ENCODE peak calls at places on chromosome 9, in eight cellular contexts. E, W, S, B, D, G, V and A are unnamed samples.
A peak's percentile ranks its signal among the peaks of the same experiment; 100 is the strongest.

GRCh38 chr9:124820606-124821246 is 32.5 kb upstream of the WDR38 start:
- DNase-seq in E (no peak), W (no peak), S (no peak), B (no peak), D (no peak), G (no peak), V (no peak), A (no peak)

GRCh38 chr9:133127340-133127981 is 6.4 kb upstream of the RALGDS start:
- DNase-seq in E (peak; percentile 80), W (no peak), S (peak; percentile 88), B (no peak), D (peak; percentile 69), G (no peak), V (no peak), A (no peak)

GRCh38 chr9:78574354-78575036 is 277.6 kb downstream of the PSAT1 start:
- DNase-seq in E (no peak), W (no peak), S (no peak), B (no peak), D (no peak), G (no peak), V (no peak), A (no peak)

GRCh38 chr9:95874989-95875304 is 544 bp upstream of the ERCC6L2 start:
- DNase-seq in E (peak; percentile 48), W (peak; percentile 45), S (peak; percentile 80), B (no peak), D (peak; percentile 37), G (peak; percentile 61), V (no peak), A (no peak)

GRCh38 chr9:133167096-133167695 is 3.5 kb upstream of the GBGT1 start:
- DNase-seq in E (no peak), W (no peak), S (peak; percentile 7), B (no peak), D (peak; percentile 8), G (no peak), V (no peak), A (no peak)

GRCh38 chr9:70959366-70959765 is 162.1 kb downstream of the TRPM3 start:
- DNase-seq in E (no peak), W (no peak), S (no peak), B (no peak), D (no peak), G (no peak), V (no peak), A (no peak)

GRCh38 chr9:128627127-128627715 is 29.4 kb downstream of the DYNC2I2 start:
- DNase-seq in E (no peak), W (no peak), S (no peak), B (no peak), D (no peak), G (no peak), V (no peak), A (no peak)

GRCh38 chr9:99489043-99489378 is 266.9 kb downstream of the SEC61B start:
- DNase-seq in E (no peak), W (no peak), S (no peak), B (peak; percentile 36), D (no peak), G (no peak), V (peak; percentile 83), A (no peak)

GRCh38 chr9:36924071-36924470 is 110.0 kb downstream of the PAX5 start:
- DNase-seq in E (no peak), W (no peak), S (no peak), B (peak; percentile 42), D (peak; percentile 95), G (no peak), V (peak; percentile 81), A (peak; percentile 67)

GRCh38 chr9:22241611-22242010 is 205.0 kb upstream of the DMRTA1 start:
- DNase-seq in E (no peak), W (no peak), S (no peak), B (no peak), D (no peak), G (no peak), V (no peak), A (no peak)

GRCh38 chr9:87071473-87071872 is 124.2 kb upstream of the GAS1 start:
- DNase-seq in E (no peak), W (no peak), S (no peak), B (no peak), D (peak; percentile 82), G (no peak), V (no peak), A (no peak)

GRCh38 chr9:125649315-125649714 is 57.7 kb downstream of the MAPKAP1 start:
- DNase-seq in E (no peak), W (no peak), S (peak; percentile 56), B (peak; percentile 60), D (peak; percentile 74), G (no peak), V (peak; percentile 86), A (no peak)

GRCh38 chr9:99093492-99093791 is 11.5 kb upstream of the TGFBR1 start:
- DNase-seq in E (no peak), W (no peak), S (no peak), B (no peak), D (no peak), G (no peak), V (no peak), A (no peak)

GRCh38 chr9:15416880-15417279 is 5.8 kb upstream of the SNAPC3 start:
- DNase-seq in E (no peak), W (no peak), S (no peak), B (no peak), D (peak; percentile 49), G (no peak), V (peak; percentile 65), A (no peak)

GRCh38 chr9:24738421-24738961 is 192.8 kb upstream of the IZUMO3 start:
- DNase-seq in E (no peak), W (no peak), S (no peak), B (no peak), D (no peak), G (no peak), V (no peak), A (no peak)

GRCh38 chr9:98255064-98255577 is 328 bp downstream of the TBC1D2 start:
- DNase-seq in E (no peak), W (peak; percentile 7), S (no peak), B (no peak), D (no peak), G (no peak), V (peak; percentile 61), A (no peak)

GRCh38 chr9:127545196-127546124 is 66.6 kb upstream of the STXBP1 start:
- DNase-seq in E (peak; percentile 85), W (no peak), S (peak; percentile 63), B (no peak), D (peak; percentile 96), G (peak; percentile 73), V (peak; percentile 56), A (peak; percentile 77)

GRCh38 chr9:131677445-131678180 is 62.3 kb downstream of the RAPGEF1 start:
- DNase-seq in E (no peak), W (no peak), S (no peak), B (no peak), D (peak; percentile 82), G (no peak), V (peak; percentile 83), A (peak; percentile 45)

GRCh38 chr9:74322661-74323314 is 174.3 kb upstream of the RORB start:
- DNase-seq in E (no peak), W (no peak), S (no peak), B (no peak), D (no peak), G (no peak), V (no peak), A (no peak)

DNA sequence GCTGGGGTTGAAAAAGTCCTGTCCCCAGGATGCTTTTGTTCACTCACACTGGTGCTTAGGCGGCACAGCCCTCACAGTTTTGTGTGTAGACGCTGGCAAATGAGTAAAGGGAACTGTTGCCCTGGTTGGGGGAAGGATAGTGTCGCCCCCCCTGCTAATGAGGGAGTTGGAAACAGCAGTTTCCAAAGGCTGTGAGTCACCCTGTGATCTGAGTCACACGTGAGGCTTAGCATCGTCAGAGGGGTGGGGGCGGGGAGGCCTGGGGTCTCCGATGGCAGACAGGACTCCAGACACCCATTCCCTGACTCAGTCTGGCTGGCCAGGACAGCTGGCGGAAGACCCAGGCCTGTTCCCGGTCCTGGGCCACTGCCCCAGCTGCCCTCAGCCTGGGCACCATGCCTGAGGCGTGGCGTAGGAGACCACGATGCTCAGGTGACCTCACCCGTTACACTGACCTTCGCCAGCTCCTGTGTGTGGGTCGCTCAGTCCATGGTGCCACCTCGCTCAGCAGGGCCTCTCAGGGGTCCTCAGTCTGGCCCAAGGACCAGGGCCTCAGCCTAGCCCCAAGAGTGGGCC is 2.9 kb downstream of the DNAJB5 start:
- DNase-seq in E (no peak), W (no peak), S (peak; percentile 97), B (peak; percentile 38), D (no peak), G (peak; percentile 36), V (peak; percentile 94), A (peak; percentile 59)
- H3K4me3 ChIP-seq in E (no peak overlapping the region), W (no peak overlapping the region), S (peak overlapping the region; percentile 80), B (no peak overlapping the region), D (no peak overlapping the region), G (no peak overlapping the region), V (no peak overlapping the region), A (no peak overlapping the region)

GRCh38 chr9:82673904-82674303 is 389.0 kb downstream of the RASEF start:
- DNase-seq in E (no peak), W (no peak), S (no peak), B (no peak), D (no peak), G (no peak), V (no peak), A (no peak)
- TF ChIP-seq CTCF in E (no peak), W (no peak), S (no peak), B (no peak), D (no peak), G (no peak), V (no peak), A (no peak)

DNA sequence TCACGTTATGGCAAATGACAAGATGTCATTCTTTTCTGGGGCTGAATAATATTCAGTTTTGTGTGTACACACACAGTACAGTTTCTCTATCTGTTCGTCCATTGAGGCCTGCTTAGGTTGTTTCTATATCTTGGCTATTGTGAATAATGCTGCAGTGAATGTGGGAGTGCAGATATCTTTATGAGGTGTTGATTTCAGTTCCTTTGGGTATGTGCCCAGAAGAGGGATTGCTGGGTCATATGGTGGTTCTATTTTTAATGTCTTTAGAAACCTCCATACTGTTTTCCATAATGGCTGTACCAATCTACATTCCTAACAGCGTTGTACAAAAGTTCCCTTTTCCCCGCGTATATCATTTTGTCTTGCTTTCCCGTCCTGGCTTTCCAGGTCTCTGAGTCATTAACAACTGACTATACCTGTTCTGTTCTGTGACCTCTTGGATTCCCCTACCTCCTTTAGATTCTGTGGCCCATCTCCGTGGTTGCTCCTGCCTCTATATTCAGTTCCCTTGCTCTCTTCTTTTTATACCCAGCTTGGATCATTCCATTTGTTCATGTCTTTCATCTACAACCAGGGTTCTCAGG is 6.8 kb downstream of the SNX30 start:
- DNase-seq in E (no peak), W (no peak), S (no peak), B (no peak), D (peak; percentile 69), G (no peak), V (peak; percentile 45), A (no peak)
- H3K4me3 ChIP-seq in E (no peak overlapping the region), W (no peak overlapping the region), S (peak overlapping the region; percentile 20), B (no peak overlapping the region), D (peak overlapping the region; percentile 17), G (no peak overlapping the region), V (no peak overlapping the region), A (no peak overlapping the region)

GRCh38 chr9:94011134-94011533 is 56.0 kb upstream of the BARX1 start:
- DNase-seq in E (no peak), W (no peak), S (no peak), B (no peak), D (no peak), G (no peak), V (no peak), A (no peak)

GRCh38 chr9:94002316-94003140 is 47.4 kb upstream of the BARX1 start:
- DNase-seq in E (no peak), W (no peak), S (no peak), B (no peak), D (no peak), G (no peak), V (peak; percentile 50), A (no peak)

GRCh38 chr9:94005272-94005901 is 50.2 kb upstream of the BARX1 start:
- DNase-seq in E (no peak), W (no peak), S (no peak), B (no peak), D (peak; percentile 37), G (no peak), V (peak; percentile 44), A (no peak)
- TF ChIP-seq CTCF in E (no peak), W (no peak), S (no peak), B (no peak), D (no peak), G (no peak), V (no peak), A (no peak)